ENCODE peak calls at places on chromosome 16, in ten cellular contexts. F is Peyer's patch, O is tibial nerve, Y is heart left ventricle, T is GM12878, H is IMR-90, G is lower lobe of right lung, I is cardiac muscle cell, K is uterus, D is Caco-2. N is an unnamed sample. For H3K4me1 and H3K36me3, the result is how much of the 10 kb centered on the place peaks cover.

GRCh38 chr16:3580271-3580670 is 3.1 kb upstream of the NLRC3 start:
- DNase-seq in F (no peak), T (no peak), K (no peak), G (no peak), Y (no peak), H (no peak), D (no peak), I (no peak), O (no peak), N (no peak)

GRCh38 chr16:49936791-49937190 is 80.9 kb upstream of the ZNF423 start:
- DNase-seq in G (no peak), F (no peak), I (no peak), T (no peak), H (no peak), D (no peak), Y (no peak), O (no peak), K (no peak), N (no peak)

GRCh38 chr16:48347980-48348379 is 37.2 kb downstream of the SIAH1 start:
- DNase-seq in O (no peak), Y (no peak), D (no peak), F (no peak), H (no peak), K (no peak), G (no peak), T (no peak), I (no peak), N (no peak)

GRCh38 chr16:77993586-77993985 is 28.8 kb upstream of the CLEC3A start:
- DNase-seq in K (peak), T (no peak), O (no peak), D (no peak), Y (no peak), I (no peak), G (no peak), H (peak), F (no peak), N (no peak)

GRCh38 chr16:6193718-6194117 is 1096.1 kb upstream of the EEF2KMT start:
- DNase-seq in I (peak), Y (no peak), T (no peak), O (no peak), K (no peak), G (no peak), F (peak), H (no peak), D (peak), N (no peak)

GRCh38 chr16:73086108-73086507 is 38.2 kb upstream of the ZFHX3 start:
- DNase-seq in G (no peak), O (no peak), F (no peak), T (no peak), Y (no peak), I (no peak), H (no peak), D (no peak), K (no peak), N (no peak)

GRCh38 chr16:75745823-75746222 is 19.5 kb upstream of the CPHXL start:
- DNase-seq in H (no peak), I (no peak), K (no peak), F (no peak), T (no peak), D (no peak), G (no peak), Y (no peak), O (no peak), N (no peak)

GRCh38 chr16:67542464-67542863 is 13.8 kb downstream of the RIPOR1 start:
- DNase-seq in H (peak), I (no peak), O (no peak), Y (no peak), F (peak), T (no peak), D (peak), G (peak), K (no peak), N (no peak)

GRCh38 chr16:47584464-47585225 is 123.5 kb downstream of the PHKB start:
- DNase-seq in D (no peak), F (no peak), K (no peak), O (no peak), I (no peak), G (no peak), H (no peak), T (no peak), Y (no peak), N (no peak)

GRCh38 chr16:19717319-19717718 is 708 bp downstream of the KNOP1 start:
- DNase-seq in G (no peak), F (no peak), Y (no peak), T (no peak), D (no peak), O (no peak), I (no peak), H (peak), K (no peak), N (no peak)

GRCh38 chr16:83615131-83615530 is 192.6 kb upstream of the HSBP1 start:
- DNase-seq in H (no peak), D (no peak), O (no peak), Y (no peak), F (no peak), T (no peak), G (no peak), K (no peak), I (no peak), N (no peak)

GRCh38 chr16:65767125-65767524 is 599.4 kb upstream of the CDH5 start:
- DNase-seq in D (no peak), Y (no peak), K (no peak), O (no peak), I (peak), H (no peak), F (no peak), G (no peak), T (no peak), N (no peak)

GRCh38 chr16:4693956-4694663 is 748 bp downstream of the NUDT16L1 start:
- DNase-seq in H (peak), Y (no peak), F (peak), T (no peak), I (peak), K (peak), O (no peak), D (peak), G (peak), N (peak)

GRCh38 chr16:946048-946395 is 24.8 kb downstream of the LMF1 start:
- DNase-seq in D (no peak), T (no peak), F (no peak), I (no peak), H (peak), Y (no peak), O (no peak), K (no peak), G (no peak), N (no peak)

GRCh38 chr16:26129997-26130396 is 438.2 kb downstream of the HS3ST4 start:
- DNase-seq in T (no peak), F (no peak), D (no peak), H (no peak), I (no peak), K (no peak), O (no peak), G (no peak), Y (no peak), N (no peak)

GRCh38 chr16:3998793-3999478 is 117.3 kb downstream of the ADCY9 start:
- DNase-seq in T (no peak), G (peak), K (peak), O (peak), H (peak), D (no peak), Y (no peak), I (no peak), F (no peak), N (no peak)

GRCh38 chr16:12124742-12125141 is 148.2 kb downstream of the SNX29 start:
- DNase-seq in O (no peak), F (no peak), T (no peak), I (no peak), K (no peak), Y (no peak), D (no peak), G (no peak), H (no peak), N (no peak)

GRCh38 chr16:49674255-49674980 is 181.5 kb downstream of the ZNF423 start:
- DNase-seq in Y (no peak), H (no peak), I (no peak), T (no peak), F (no peak), D (no peak), O (no peak), G (no peak), K (no peak), N (no peak)

GRCh38 chr16:83215417-83216001 is 588.7 kb downstream of the CDH13 start:
- DNase-seq in Y (no peak), K (no peak), G (no peak), O (no peak), T (no peak), F (peak), D (peak), H (peak), I (peak), N (no peak)

GRCh38 chr16:10988164-10988803 is 43.9 kb downstream of the CLEC16A start:
- DNase-seq in F (peak), G (peak), H (no peak), O (no peak), K (no peak), Y (no peak), T (no peak), I (no peak), D (no peak), N (no peak)

GRCh38 chr16:87675111-87675510 is 72.8 kb downstream of the JPH3 start:
- DNase-seq in T (no peak), K (no peak), I (no peak), O (no peak), D (no peak), G (no peak), F (no peak), H (no peak), Y (no peak), N (no peak)

GRCh38 chr16:67114793-67115192 is 5.1 kb downstream of the PHAF1 start:
- DNase-seq in G (no peak), T (no peak), H (peak), K (no peak), Y (no peak), O (no peak), F (no peak), D (no peak), I (no peak), N (no peak)

GRCh38 chr16:67226804-67227566 is at the start of gene TMEM208:
- DNase-seq in G (peak), I (peak), Y (peak), K (peak), O (peak), D (peak), T (peak), F (peak), H (peak), N (peak)

GRCh38 chr16:68749424-68749823 is 12.3 kb downstream of the CDH1 start:
- DNase-seq in G (no peak), D (peak), K (no peak), Y (no peak), F (no peak), T (no peak), H (no peak), O (no peak), I (no peak), N (no peak)

GRCh38 chr16:49340466-49340865 is 33.1 kb upstream of the C16orf78 start:
- DNase-seq in F (no peak), O (no peak), G (no peak), D (no peak), Y (no peak), T (no peak), K (no peak), I (no peak), H (no peak), N (no peak)

GRCh38 chr16:83365166-83365565 is 442.6 kb upstream of the HSBP1 start:
- DNase-seq in I (no peak), O (no peak), T (no peak), H (peak), G (no peak), K (no peak), F (no peak), D (no peak), Y (no peak), N (no peak)

GRCh38 chr16:17773698-17774101 is 302.9 kb upstream of the XYLT1 start:
- DNase-seq in I (no peak), T (no peak), H (peak), F (no peak), O (peak), K (no peak), G (no peak), Y (no peak), D (no peak), N (no peak)

GRCh38 chr16:49859139-49859947 is 3.4 kb upstream of the ZNF423 start:
- DNase-seq in G (no peak), K (peak), O (no peak), H (no peak), Y (peak), D (peak), I (peak), F (peak), T (no peak), N (peak)

GRCh38 chr16:68644303-68644702 is 807 bp upstream of the CDH3 start:
- DNase-seq in I (peak), Y (no peak), D (peak), H (no peak), O (no peak), G (no peak), F (no peak), K (no peak), T (no peak), N (no peak)

GRCh38 chr16:5516115-5516514 is 418.5 kb upstream of the EEF2KMT start:
- DNase-seq in Y (no peak), T (no peak), H (no peak), K (no peak), O (no peak), I (no peak), F (no peak), D (no peak), G (no peak), N (no peak)

GRCh38 chr16:66326995-66327513 is 39.4 kb upstream of the CDH5 start:
- DNase-seq in I (no peak), O (no peak), Y (no peak), T (no peak), D (peak), F (no peak), K (no peak), G (no peak), H (no peak), N (peak)

GRCh38 chr16:87297918-87298631 is 19.1 kb downstream of the C16orf95 start:
- DNase-seq in T (no peak), Y (no peak), K (no peak), H (peak), G (no peak), F (peak), O (peak), I (peak), D (peak), N (no peak)

GRCh38 chr16:48609453-48610023 is 442 bp downstream of the N4BP1 start:
- DNase-seq in F (peak), I (peak), D (peak), O (no peak), Y (peak), H (peak), G (peak), T (no peak), K (no peak), N (peak)

GRCh38 chr16:77037696-77038347 is 153.2 kb upstream of the MON1B start:
- DNase-seq in O (no peak), H (no peak), T (no peak), F (no peak), I (no peak), K (no peak), Y (no peak), D (no peak), G (no peak), N (no peak)

GRCh38 chr16:46747777-46748651 is at the start of gene MYLK3:
- DNase-seq in T (no peak), K (no peak), G (no peak), I (peak), O (no peak), H (no peak), Y (peak), D (peak), F (peak), N (no peak)

GRCh38 chr16:4521971-4522623 is 16.5 kb downstream of the CDIP1 start:
- DNase-seq in K (no peak), G (no peak), D (no peak), I (no peak), F (no peak), O (no peak), Y (no peak), T (no peak), H (no peak), N (no peak)

GRCh38 chr16:87648236-87648635 is 45.9 kb downstream of the JPH3 start:
- DNase-seq in K (no peak), T (no peak), H (no peak), Y (no peak), I (no peak), G (no peak), O (no peak), F (no peak), D (no peak), N (no peak)

GRCh38 chr16:85905110-85906095 is 6.4 kb downstream of the IRF8 start:
- DNase-seq in F (no peak), T (no peak), G (no peak), O (no peak), Y (no peak), I (no peak), D (no peak), H (no peak), K (no peak), N (no peak)

GRCh38 chr16:85908889-85909584 is 10.1 kb downstream of the IRF8 start:
- DNase-seq in O (peak), G (no peak), H (no peak), T (no peak), K (no peak), F (peak), Y (peak), I (no peak), D (no peak), N (no peak)

GRCh38 chr16:85908444-85908843 is 9.5 kb downstream of the IRF8 start:
- DNase-seq in F (peak), K (no peak), D (no peak), T (peak), H (no peak), Y (no peak), O (no peak), I (no peak), G (no peak), N (no peak)

GRCh38 chr16:85903576-85903975 is 4.6 kb downstream of the IRF8 start:
- DNase-seq in T (peak), H (no peak), O (no peak), F (peak), D (no peak), G (no peak), Y (no peak), I (no peak), K (no peak), N (no peak)

GRCh38 chr16:85906349-85906748 is 7.4 kb downstream of the IRF8 start:
- DNase-seq in T (no peak), O (no peak), I (no peak), Y (no peak), G (no peak), H (no peak), F (no peak), D (no peak), K (no peak), N (peak)
- H3K4me1 ChIP-seq in T (half or more), O (under half), I (under half), Y (under half), G (under half), H (under half), F (under half), D (under half), K (under half), N (under half)

GRCh38 chr16:51159864-51160263 is 8.8 kb upstream of the SALL1 start:
- DNase-seq in G (no peak), K (no peak), I (no peak), H (no peak), T (no peak), Y (no peak), D (no peak), F (no peak), O (no peak), N (no peak)
- TF ChIP-seq CTCF in G (no peak), K (no peak), I (no peak), H (no peak), T (no peak), Y (no peak), D (no peak), F (no peak), O (no peak), N (no peak)

DNA sequence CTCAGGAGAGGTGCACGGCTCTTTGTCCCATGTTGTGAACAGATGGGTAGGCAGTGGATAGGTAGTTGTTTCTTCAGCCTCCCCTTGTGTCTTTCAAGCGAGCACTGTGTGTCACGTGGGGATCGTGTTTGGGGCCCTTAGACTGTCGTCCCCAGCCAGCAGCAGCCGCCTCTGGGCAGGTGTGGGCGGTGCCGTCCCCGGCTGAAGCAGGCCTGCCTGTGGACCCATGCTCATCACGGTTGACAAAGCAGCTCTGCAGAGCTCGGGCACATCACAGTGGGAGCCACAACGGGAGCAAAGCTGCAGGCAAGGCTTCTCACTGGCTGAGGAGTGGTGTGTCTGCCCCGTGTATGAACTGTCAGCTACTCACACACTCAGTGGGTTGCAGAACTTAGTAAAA is 4.7 kb upstream of the RPL13 start:
- DNase-seq in K (no peak), T (no peak), O (no peak), F (no peak), D (no peak), G (no peak), H (no peak), Y (no peak), I (no peak), N (no peak)
- H3K36me3 ChIP-seq in K (under half), T (under half), O (under half), F (under half), D (under half), G (half or more), H (under half), Y (under half), I (under half), N (under half)

GRCh38 chr16:27244363-27244755 is 24.2 kb downstream of the NSMCE1 start:
- DNase-seq in T (no peak), K (no peak), H (no peak), G (peak), Y (no peak), O (no peak), F (peak), I (no peak), D (no peak), N (no peak)

GRCh38 chr16:27246439-27246838 is 22.1 kb downstream of the NSMCE1 start:
- DNase-seq in F (peak), Y (no peak), D (no peak), H (no peak), K (no peak), G (no peak), O (no peak), I (no peak), T (no peak), N (no peak)

GRCh38 chr16:27248036-27248435 is 20.5 kb downstream of the NSMCE1 start:
- DNase-seq in D (no peak), F (no peak), O (no peak), K (no peak), H (no peak), G (no peak), I (no peak), Y (no peak), T (no peak), N (no peak)

GRCh38 chr16:27243725-27244362 is 24.7 kb downstream of the NSMCE1 start:
- DNase-seq in Y (no peak), K (no peak), O (no peak), T (no peak), H (no peak), D (no peak), G (peak), F (peak), I (no peak), N (no peak)

GRCh38 chr16:27245276-27246231 is 23.0 kb downstream of the NSMCE1 start:
- DNase-seq in T (no peak), F (peak), K (peak), Y (peak), I (no peak), O (no peak), D (no peak), H (peak), G (peak), N (peak)
- H3K4me1 ChIP-seq in T (under half), F (under half), K (under half), Y (under half), I (under half), O (under half), D (under half), H (under half), G (half or more), N (under half)

DNA sequence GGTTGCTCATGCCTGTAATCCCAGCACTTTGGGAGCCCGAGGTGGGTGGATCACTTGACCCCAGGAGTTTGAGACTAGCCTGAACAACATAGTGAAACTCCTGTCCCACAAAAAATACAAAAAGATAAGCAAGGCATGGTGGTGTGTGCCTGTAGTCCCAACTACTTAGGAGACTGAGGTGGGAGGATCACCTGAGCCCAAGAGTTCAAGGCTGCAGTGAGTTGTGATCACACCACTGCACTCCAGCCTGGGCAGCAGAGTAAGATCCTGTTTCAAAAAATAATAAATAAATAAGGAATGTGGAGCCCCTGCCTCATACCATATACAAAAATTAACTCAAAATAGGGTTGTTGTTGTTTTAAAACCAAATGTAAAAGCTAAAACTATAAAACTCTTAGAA is 26.2 kb upstream of the CORO1A start:
- DNase-seq in D (no peak), Y (no peak), T (no peak), I (no peak), O (no peak), F (no peak), G (no peak), H (no peak), K (no peak), N (no peak)
- TF ChIP-seq CTCF in D (no peak), Y (no peak), T (no peak), I (no peak), O (no peak), F (no peak), G (no peak), H (no peak), K (no peak), N (no peak)

DNA sequence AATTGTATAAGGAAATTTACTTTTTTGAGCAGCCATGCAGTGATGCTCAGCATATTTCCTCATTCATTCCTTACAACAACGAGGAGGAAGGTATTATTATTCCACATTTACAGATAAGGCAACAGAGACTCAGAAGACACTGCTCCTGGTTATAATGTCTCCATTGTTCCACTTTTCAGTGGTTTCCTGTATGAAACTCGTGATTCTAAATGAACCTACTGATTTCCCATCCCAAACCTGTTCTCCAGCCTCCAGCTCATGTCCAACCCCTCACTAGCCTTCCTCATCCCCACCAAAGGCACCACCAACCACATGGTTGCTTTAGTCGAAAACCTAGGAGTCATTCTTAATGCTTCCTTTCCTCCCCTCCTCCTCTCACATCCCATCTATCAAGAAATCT is 12.5 kb upstream of the ERCC4 start:
- DNase-seq in K (no peak), D (no peak), T (no peak), G (no peak), I (no peak), Y (no peak), H (no peak), O (no peak), F (no peak), N (no peak)
- H3K36me3 ChIP-seq in K (under half), D (under half), T (under half), G (under half), I (under half), Y (under half), H (under half), O (under half), F (under half), N (under half)